ENCODE peak calls at places on chromosomes 11 and 22, in six cellular contexts. One of them, this sample, is unnamed.

GRCh38 chr11:46273511-46274205 is 3.8 kb upstream of the CREB3L1 start:
- DNase-seq in HEK293T: no peak
- DNase-seq in germinal center: no peak
- DNase-seq in Right ventricle myocardium superior: no peak
- DNase-seq in 8988T: no peak
- DNase-seq in A549: peak
- DNase-seq in this sample: no peak

GRCh38 chr22:39316440-39317083 is 2.9 kb downstream of the RPL3 start:
- DNase-seq in 8988T: no peak
- DNase-seq in Right ventricle myocardium superior: peak
- DNase-seq in germinal center: peak
- DNase-seq in A549: peak
- DNase-seq in HEK293T: peak
- DNase-seq in this sample: peak

GRCh38 chr11:33529461-33529860 is 171.2 kb downstream of the C11orf91 start:
- DNase-seq in germinal center: no peak
- DNase-seq in 8988T: no peak
- DNase-seq in HEK293T: no peak
- DNase-seq in A549: no peak
- DNase-seq in Right ventricle myocardium superior: no peak
- DNase-seq in this sample: no peak

GRCh38 chr11:86941077-86941870 is 13.9 kb downstream of the FZD4 start:
- DNase-seq in A549: no peak
- DNase-seq in HEK293T: no peak
- DNase-seq in germinal center: no peak
- DNase-seq in Right ventricle myocardium superior: no peak
- DNase-seq in 8988T: no peak
- DNase-seq in this sample: no peak

GRCh38 chr11:21931436-21932101 is 261.3 kb upstream of the ANO5 start:
- DNase-seq in germinal center: no peak
- DNase-seq in 8988T: no peak
- DNase-seq in HEK293T: no peak
- DNase-seq in A549: no peak
- DNase-seq in Right ventricle myocardium superior: no peak
- DNase-seq in this sample: no peak

GRCh38 chr11:69880041-69880802 is 61.0 kb upstream of the FGF3 start:
- DNase-seq in Right ventricle myocardium superior: no peak
- DNase-seq in 8988T: no peak
- DNase-seq in germinal center: no peak
- DNase-seq in HEK293T: no peak
- DNase-seq in A549: no peak
- DNase-seq in this sample: peak

GRCh38 chr11:350723-351255 is 18.5 kb upstream of the B4GALNT4 start:
- DNase-seq in Right ventricle myocardium superior: peak
- DNase-seq in A549: no peak
- DNase-seq in HEK293T: no peak
- DNase-seq in 8988T: no peak
- DNase-seq in germinal center: no peak
- DNase-seq in this sample: no peak

GRCh38 chr11:11010624-11011127 is 152.8 kb upstream of the ZBED5 start:
- DNase-seq in Right ventricle myocardium superior: peak
- DNase-seq in A549: peak
- DNase-seq in 8988T: no peak
- DNase-seq in germinal center: no peak
- DNase-seq in HEK293T: peak
- DNase-seq in this sample: peak

GRCh38 chr22:40666151-40666848 is 13.0 kb upstream of the MCHR1 start:
- DNase-seq in 8988T: no peak
- DNase-seq in Right ventricle myocardium superior: peak
- DNase-seq in HEK293T: no peak
- DNase-seq in germinal center: no peak
- DNase-seq in A549: no peak
- DNase-seq in this sample: peak

GRCh38 chr11:23772081-23772480 is 724.8 kb upstream of the LUZP2 start:
- DNase-seq in 8988T: no peak
- DNase-seq in Right ventricle myocardium superior: no peak
- DNase-seq in germinal center: no peak
- DNase-seq in HEK293T: no peak
- DNase-seq in A549: no peak
- DNase-seq in this sample: no peak

GRCh38 chr22:49464024-49464423 is 363.6 kb downstream of the BRD1 start:
- DNase-seq in Right ventricle myocardium superior: no peak
- DNase-seq in 8988T: no peak
- DNase-seq in germinal center: no peak
- DNase-seq in HEK293T: no peak
- DNase-seq in A549: no peak
- DNase-seq in this sample: no peak

GRCh38 chr22:38867496-38868285 is 4.3 kb downstream of the CBX6 start:
- DNase-seq in 8988T: no peak
- DNase-seq in germinal center: no peak
- DNase-seq in Right ventricle myocardium superior: no peak
- DNase-seq in HEK293T: no peak
- DNase-seq in A549: no peak
- DNase-seq in this sample: no peak

GRCh38 chr11:6249822-6250555 is 9.6 kb upstream of the CCKBR start:
- DNase-seq in A549: peak
- DNase-seq in germinal center: no peak
- DNase-seq in 8988T: no peak
- DNase-seq in HEK293T: no peak
- DNase-seq in Right ventricle myocardium superior: peak
- DNase-seq in this sample: peak

GRCh38 chr22:48477031-48477721 is 1350.5 kb downstream of the BRD1 start:
- DNase-seq in germinal center: no peak
- DNase-seq in 8988T: no peak
- DNase-seq in HEK293T: no peak
- DNase-seq in Right ventricle myocardium superior: peak
- DNase-seq in A549: no peak
- DNase-seq in this sample: peak

GRCh38 chr11:132087148-132087547 is 716.7 kb downstream of the NTM start:
- DNase-seq in 8988T: no peak
- DNase-seq in germinal center: no peak
- DNase-seq in A549: no peak
- DNase-seq in Right ventricle myocardium superior: no peak
- DNase-seq in HEK293T: no peak
- DNase-seq in this sample: no peak

GRCh38 chr11:77106321-77106720 is 3.7 kb downstream of the OMP start:
- DNase-seq in Right ventricle myocardium superior: no peak
- DNase-seq in HEK293T: no peak
- DNase-seq in germinal center: no peak
- DNase-seq in A549: no peak
- DNase-seq in 8988T: no peak
- DNase-seq in this sample: no peak

GRCh38 chr11:11414996-11415395 is 61.9 kb upstream of the CSNK2A3 start:
- DNase-seq in 8988T: no peak
- DNase-seq in HEK293T: peak
- DNase-seq in A549: no peak
- DNase-seq in Right ventricle myocardium superior: no peak
- DNase-seq in germinal center: no peak
- DNase-seq in this sample: no peak

GRCh38 chr22:46531776-46532175 is 5.6 kb downstream of the CELSR1 start:
- DNase-seq in 8988T: no peak
- DNase-seq in A549: no peak
- DNase-seq in HEK293T: no peak
- DNase-seq in Right ventricle myocardium superior: no peak
- DNase-seq in germinal center: no peak
- DNase-seq in this sample: no peak

GRCh38 chr11:69641681-69642548 is 959 bp downstream of the CCND1 start:
- DNase-seq in HEK293T: no peak
- DNase-seq in A549: no peak
- DNase-seq in Right ventricle myocardium superior: no peak
- DNase-seq in germinal center: no peak
- DNase-seq in 8988T: peak
- DNase-seq in this sample: no peak

GRCh38 chr11:111770581-111771134 is 4.5 kb upstream of the PPP2R1B start:
- DNase-seq in Right ventricle myocardium superior: no peak
- DNase-seq in HEK293T: no peak
- DNase-seq in 8988T: no peak
- DNase-seq in A549: no peak
- DNase-seq in germinal center: no peak
- DNase-seq in this sample: no peak

GRCh38 chr11:10898763-10899541 is 41.1 kb upstream of the ZBED5 start:
- DNase-seq in A549: no peak
- DNase-seq in germinal center: no peak
- DNase-seq in Right ventricle myocardium superior: peak
- DNase-seq in 8988T: no peak
- DNase-seq in HEK293T: no peak
- DNase-seq in this sample: no peak

GRCh38 chr11:117750357-117750756 is 46.7 kb downstream of the DSCAML1 start:
- DNase-seq in Right ventricle myocardium superior: no peak
- DNase-seq in HEK293T: no peak
- DNase-seq in germinal center: no peak
- DNase-seq in 8988T: no peak
- DNase-seq in A549: no peak
- DNase-seq in this sample: no peak